ENCODE peak calls at places on chromosomes 7 and 10, in nine cellular contexts. L, N, C, U, O, M, H, G and Z are unnamed samples.

GRCh38 chr10:13113544-13113943 is 13.6 kb downstream of the OPTN start:
- DNase-seq in L (no peak), N (no peak), C (no peak), U (no peak), O (no peak), M (no peak), H (no peak), G (no peak), Z (no peak)

GRCh38 chr7:105655901-105656380 is 74.6 kb upstream of the EFCAB10 start:
- DNase-seq in L (peak), N (no peak), C (no peak), U (no peak), O (no peak), M (no peak), H (no peak), G (no peak), Z (no peak)

GRCh38 chr7:1641173-1641572 is 28.9 kb upstream of the ELFN1 start:
- DNase-seq in L (no peak), N (no peak), C (no peak), U (no peak), O (no peak), M (no peak), H (no peak), G (no peak), Z (no peak)

GRCh38 chr10:130864951-130865350 is 446.6 kb downstream of the TCERG1L start:
- DNase-seq in L (no peak), N (no peak), C (no peak), U (no peak), O (no peak), M (no peak), H (no peak), G (no peak), Z (no peak)

GRCh38 chr10:385571-386300 is 250.5 kb downstream of the ZMYND11 start:
- DNase-seq in L (peak), N (no peak), C (no peak), U (no peak), O (no peak), M (no peak), H (no peak), G (no peak), Z (no peak)

GRCh38 chr7:74709880-74710671 is 52.6 kb downstream of the GTF2I start:
- DNase-seq in L (no peak), N (no peak), C (peak), U (no peak), O (no peak), M (peak), H (no peak), G (no peak), Z (no peak)

GRCh38 chr10:124842721-124843120 is 41.1 kb downstream of the ABRAXAS2 start:
- DNase-seq in L (no peak), N (no peak), C (no peak), U (no peak), O (no peak), M (no peak), H (no peak), G (no peak), Z (no peak)

GRCh38 chr7:132488634-132489302 is 87.5 kb downstream of the PLXNA4 start:
- DNase-seq in L (no peak), N (no peak), C (no peak), U (no peak), O (peak), M (no peak), H (peak), G (no peak), Z (no peak)

GRCh38 chr10:130018730-130019185 is 54.7 kb upstream of the EBF3 start:
- DNase-seq in L (no peak), N (no peak), C (no peak), U (no peak), O (no peak), M (peak), H (no peak), G (no peak), Z (no peak)

GRCh38 chr10:43237631-43238446 is 29.0 kb downstream of the RASGEF1A start:
- DNase-seq in L (peak), N (no peak), C (no peak), U (no peak), O (no peak), M (no peak), H (no peak), G (no peak), Z (no peak)

GRCh38 chr10:104441601-104442000 is 88.0 kb downstream of the CFAP58 start:
- DNase-seq in L (no peak), N (no peak), C (peak), U (no peak), O (peak), M (peak), H (peak), G (no peak), Z (no peak)

GRCh38 chr7:107659666-107660065 is 962 bp upstream of the SLC26A4 start:
- DNase-seq in L (no peak), N (no peak), C (peak), U (no peak), O (no peak), M (peak), H (peak), G (no peak), Z (no peak)

GRCh38 chr7:31047747-31048146 is 4.4 kb upstream of the ADCYAP1R1 start:
- DNase-seq in L (no peak), N (no peak), C (no peak), U (no peak), O (no peak), M (no peak), H (no peak), G (no peak), Z (no peak)

GRCh38 chr10:42981358-42982236 is 95.3 kb upstream of the RET start:
- DNase-seq in L (peak), N (peak), C (no peak), U (no peak), O (no peak), M (no peak), H (no peak), G (no peak), Z (no peak)

GRCh38 chr7:156167987-156168386 is 355.7 kb upstream of the SHH start:
- DNase-seq in L (no peak), N (no peak), C (no peak), U (no peak), O (no peak), M (no peak), H (no peak), G (no peak), Z (no peak)

GRCh38 chr10:100510533-100511308 is 8.9 kb downstream of the SEC31B start:
- DNase-seq in L (no peak), N (peak), C (no peak), U (no peak), O (no peak), M (peak), H (no peak), G (no peak), Z (no peak)

GRCh38 chr10:130190065-130190736 is 54.0 kb downstream of the GLRX3 start:
- DNase-seq in L (peak), N (peak), C (peak), U (peak), O (peak), M (peak), H (peak), G (peak), Z (peak)

GRCh38 chr10:113683300-113683699 is 3.6 kb downstream of the CASP7 start:
- DNase-seq in L (no peak), N (no peak), C (no peak), U (no peak), O (no peak), M (peak), H (no peak), G (no peak), Z (no peak)

GRCh38 chr10:113681533-113682470 is 2.1 kb downstream of the CASP7 start:
- DNase-seq in L (no peak), N (no peak), C (peak), U (no peak), O (no peak), M (no peak), H (peak), G (no peak), Z (peak)

GRCh38 chr10:113680172-113681111 is 730 bp downstream of the CASP7 start:
- DNase-seq in L (peak), N (peak), C (peak), U (peak), O (no peak), M (peak), H (peak), G (peak), Z (peak)

GRCh38 chr10:113679463-113680171 is at the start of gene CASP7:
- DNase-seq in L (peak), N (peak), C (peak), U (peak), O (no peak), M (peak), H (peak), G (peak), Z (peak)
- TF ChIP-seq CTCF in L (no peak), N (no peak), C (no peak), U (no peak), O (no peak), M (peak), H (no peak), G (no peak), Z (peak)

DNA sequence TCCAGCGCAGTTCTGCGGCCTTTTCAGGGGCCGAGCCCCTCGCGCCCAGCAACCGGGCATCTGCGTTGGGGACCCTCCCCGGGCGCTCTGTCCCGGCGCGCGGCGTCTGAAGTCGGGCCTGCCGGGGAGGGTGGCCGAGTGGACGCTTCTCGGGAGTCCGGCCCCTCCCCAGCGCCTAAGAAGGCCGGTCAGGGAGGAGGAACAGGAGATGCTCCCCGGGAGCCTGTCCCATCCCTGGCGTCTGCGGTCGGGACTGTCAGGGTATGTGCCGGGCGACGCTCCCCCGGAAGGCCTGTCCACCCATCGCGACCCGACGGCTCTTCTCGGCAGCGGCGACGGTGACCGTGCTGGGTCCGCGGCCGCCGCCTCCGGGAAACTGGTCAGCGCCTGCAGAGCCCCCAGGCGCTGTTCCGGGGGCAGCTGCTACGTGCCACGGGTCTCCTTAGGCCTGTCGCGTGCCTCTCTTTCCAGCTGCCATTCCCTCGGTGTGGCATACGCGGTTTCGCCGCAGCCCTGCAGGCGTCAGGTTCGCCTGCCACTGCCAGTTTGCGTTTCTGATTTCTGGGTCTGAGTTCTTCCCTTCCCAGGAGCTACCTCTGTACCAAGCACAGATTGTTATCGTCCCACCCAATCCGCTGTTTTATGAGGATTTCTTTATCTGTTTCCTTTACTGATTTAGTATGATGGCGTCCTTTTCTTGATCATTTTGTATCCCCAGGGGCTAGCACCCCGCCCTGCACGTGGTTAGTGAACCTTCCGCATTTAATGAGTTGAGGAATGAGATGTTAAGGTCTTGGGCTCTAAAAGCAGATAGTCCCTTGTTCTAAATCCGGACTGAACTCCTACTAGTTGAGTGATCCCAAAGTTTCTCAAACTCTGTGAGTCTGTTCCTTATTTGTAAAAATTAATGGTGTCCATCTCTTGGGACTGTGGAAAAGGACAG is 782 bp downstream of the IFIT5 start:
- DNase-seq in L (peak), N (peak), C (peak), U (peak), O (no peak), M (peak), H (peak), G (peak), Z (no peak)
- TF ChIP-seq CTCF in L (no peak), N (no peak), C (no peak), U (peak), O (no peak), M (no peak), H (no peak), G (no peak), Z (no peak)

GRCh38 chr7:40043164-40043563 is 91.3 kb downstream of the MPLKIP start:
- DNase-seq in L (no peak), N (no peak), C (no peak), U (no peak), O (no peak), M (no peak), H (no peak), G (no peak), Z (no peak)

GRCh38 chr7:40047661-40048060 is 86.8 kb downstream of the MPLKIP start:
- DNase-seq in L (no peak), N (no peak), C (peak), U (no peak), O (no peak), M (no peak), H (no peak), G (no peak), Z (no peak)
- TF ChIP-seq CTCF in L (no peak), N (no peak), C (peak), U (no peak), O (no peak), M (no peak), H (peak), G (peak), Z (no peak)

DNA sequence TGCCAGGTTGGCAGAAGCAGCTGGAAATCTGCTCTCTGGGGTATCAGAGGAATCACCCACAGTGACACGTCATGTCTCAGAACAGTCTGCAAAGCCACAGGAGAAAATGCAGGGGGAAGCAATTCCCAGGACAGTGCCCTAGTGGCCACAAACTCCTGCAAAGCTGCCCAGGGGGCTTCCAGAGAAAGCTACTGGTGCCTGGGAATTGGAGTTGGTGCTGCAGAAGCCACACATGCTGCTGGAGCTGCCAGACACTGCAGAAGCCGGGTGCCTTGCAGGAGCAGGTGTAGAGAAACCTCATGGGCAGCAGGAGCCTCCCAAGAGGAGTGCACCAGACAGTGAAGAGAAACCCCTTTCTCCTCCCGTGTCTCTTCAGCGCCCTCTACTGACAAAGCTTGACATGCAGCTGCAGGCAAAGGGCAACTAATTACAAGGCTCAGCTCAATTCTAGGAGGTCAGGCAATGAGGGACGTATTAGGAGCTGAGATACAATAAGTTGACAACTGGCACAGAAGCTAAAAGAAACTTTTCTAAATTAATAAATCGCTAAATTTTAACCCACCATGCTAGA is 30.2 kb upstream of the NUB1 start:
- DNase-seq in L (no peak), N (no peak), C (no peak), U (no peak), O (no peak), M (peak), H (no peak), G (peak), Z (no peak)
- TF ChIP-seq CTCF in L (no peak), N (no peak), C (peak), U (no peak), O (peak), M (peak), H (peak), G (no peak), Z (peak)

DNA sequence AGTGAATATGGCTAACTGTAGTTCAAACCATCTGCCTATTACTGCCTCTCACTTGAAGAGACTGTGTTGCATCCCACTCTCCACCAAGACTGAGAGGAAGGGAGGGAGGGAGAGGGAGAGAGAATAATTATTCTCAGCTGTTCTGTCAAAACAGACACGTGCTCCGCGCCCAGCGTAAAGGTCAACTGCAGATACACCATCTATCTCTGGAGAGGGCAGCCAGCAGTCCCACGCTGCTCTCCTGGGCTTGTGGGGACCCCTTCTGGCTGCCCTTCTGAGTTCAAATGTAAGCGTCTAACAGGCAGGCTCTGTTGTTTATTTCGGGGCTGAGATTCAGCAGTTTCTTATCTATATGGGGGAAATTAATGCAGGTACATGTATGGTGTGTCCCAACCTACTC is 625.5 kb upstream of the GALNT17 start:
- DNase-seq in L (no peak), N (no peak), C (no peak), U (no peak), O (no peak), M (peak), H (no peak), G (no peak), Z (no peak)
- TF ChIP-seq CTCF in L (no peak), N (no peak), C (no peak), U (no peak), O (no peak), M (peak), H (no peak), G (no peak), Z (peak)

DNA sequence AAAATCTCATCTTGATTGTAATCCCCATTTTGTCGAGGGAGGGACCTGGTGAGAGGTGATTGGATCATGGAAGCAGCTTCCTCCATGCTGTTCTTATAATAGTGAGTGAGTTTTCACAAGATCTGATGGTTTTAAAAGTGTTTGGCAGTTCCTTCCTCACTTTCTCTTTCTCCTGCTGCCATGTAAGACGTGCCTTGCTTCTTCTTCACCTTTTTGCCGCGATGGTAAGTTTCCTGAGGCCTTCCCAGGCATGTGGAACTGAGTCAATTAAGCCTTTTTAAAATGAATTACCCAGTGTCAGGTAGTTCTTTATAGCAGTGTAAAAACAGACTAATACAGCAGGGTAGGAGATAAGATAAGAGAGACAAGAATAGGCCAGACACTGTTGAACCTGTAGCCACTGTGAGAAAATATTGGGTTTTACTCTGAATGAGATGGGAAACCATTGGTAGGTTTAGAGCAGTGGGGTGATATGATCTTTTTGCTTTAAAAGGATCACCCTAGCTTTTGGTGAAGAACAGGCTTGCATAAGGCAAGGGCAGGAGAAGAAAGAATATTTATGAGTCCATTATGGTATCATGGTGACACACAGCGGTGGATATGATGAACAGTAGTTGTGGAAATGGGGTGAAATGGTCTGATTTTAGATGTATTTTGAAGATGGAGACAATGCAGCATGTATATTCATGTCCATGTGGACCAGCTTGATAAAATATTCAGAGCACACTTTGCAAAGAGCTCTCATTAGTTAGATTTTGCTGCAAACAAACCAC is 11.5 kb downstream of the OR6B1 start:
- DNase-seq in L (no peak), N (no peak), C (peak), U (no peak), O (no peak), M (no peak), H (peak), G (no peak), Z (no peak)
- TF ChIP-seq CTCF in L (no peak), N (no peak), C (peak), U (no peak), O (peak), M (no peak), H (peak), G (no peak), Z (no peak)

DNA sequence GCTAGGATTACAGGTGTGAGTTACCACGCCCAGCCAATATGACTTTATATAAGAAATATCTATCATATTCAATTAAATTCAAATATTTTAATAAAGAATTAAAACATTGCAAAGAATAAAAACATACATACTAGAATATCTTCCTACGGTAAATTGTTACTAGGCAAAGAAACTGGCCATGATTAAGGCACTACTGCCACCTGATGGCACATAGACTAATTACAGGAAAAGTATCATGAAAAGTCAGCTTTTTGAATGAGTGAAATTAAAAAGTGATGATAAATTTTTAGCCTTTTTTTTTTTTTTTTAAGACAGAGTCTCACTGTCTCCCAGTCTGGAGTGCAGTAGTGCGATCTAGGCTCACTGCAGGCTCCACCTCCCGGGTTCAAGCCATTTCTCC is 30.9 kb downstream of the MRPS33 start:
- DNase-seq in L (no peak), N (no peak), C (peak), U (no peak), O (peak), M (peak), H (no peak), G (no peak), Z (no peak)
- TF ChIP-seq CTCF in L (no peak), N (no peak), C (peak), U (no peak), O (peak), M (peak), H (no peak), G (no peak), Z (peak)

GRCh38 chr10:61606971-61607907 is 55.5 kb upstream of the CABCOCO1 start:
- DNase-seq in L (no peak), N (no peak), C (peak), U (no peak), O (no peak), M (peak), H (peak), G (no peak), Z (no peak)
- TF ChIP-seq CTCF in L (no peak), N (peak), C (peak), U (peak), O (peak), M (peak), H (peak), G (peak), Z (peak)

GRCh38 chr10:34305189-34305588 is 509.9 kb downstream of the PARD3 start:
- DNase-seq in L (no peak), N (no peak), C (no peak), U (no peak), O (no peak), M (peak), H (no peak), G (peak), Z (no peak)
- TF ChIP-seq CTCF in L (no peak), N (no peak), C (peak), U (no peak), O (no peak), M (peak), H (no peak), G (no peak), Z (peak)